ENCODE peak calls at places on chromosomes 3 and 15, in five cellular contexts. Q is cardiac muscle cell, O is astrocyte of the spinal cord, L is ascending aorta, M is cardiac fibroblast. F is an unnamed sample.

GRCh38 chr3:126519506-126520455 is 2.2 kb upstream of the UROC1 start:
- DNase-seq in O (no peak), M (no peak), Q (no peak), L (no peak), F (no peak)

GRCh38 chr3:50817756-50818518 is 143.2 kb downstream of the DOCK3 start:
- DNase-seq in Q (no peak), O (no peak), M (no peak), L (no peak), F (no peak)

GRCh38 chr15:27973886-27974285 is 125.2 kb downstream of the OCA2 start:
- DNase-seq in L (no peak), O (no peak), Q (no peak), M (no peak), F (no peak)

GRCh38 chr15:34065941-34066340 is 26.9 kb upstream of the AVEN start:
- DNase-seq in O (no peak), M (no peak), Q (no peak), L (no peak), F (no peak)

GRCh38 chr3:38369186-38369585 is 22.6 kb downstream of the XYLB start:
- DNase-seq in L (no peak), Q (no peak), O (no peak), M (no peak), F (no peak)

GRCh38 chr3:128080323-128080898 is 28.2 kb downstream of the SEC61A1 start:
- DNase-seq in M (peak), L (no peak), O (peak), Q (peak), F (peak)

GRCh38 chr15:82936966-82937647 is 15.4 kb downstream of the HOMER2 start:
- DNase-seq in Q (no peak), L (no peak), M (peak), O (no peak), F (no peak)

GRCh38 chr3:155386817-155387403 is 93.4 kb upstream of the STRIT1 start:
- DNase-seq in Q (no peak), M (no peak), O (no peak), L (no peak), F (no peak)

GRCh38 chr15:90351479-90352108 is 490 bp upstream of the ZNF774 start:
- DNase-seq in M (no peak), O (no peak), Q (no peak), L (no peak), F (no peak)

GRCh38 chr3:185362850-185363661 is at the start of gene MAP3K13:
- DNase-seq in O (peak), L (peak), M (peak), Q (peak), F (peak)

GRCh38 chr3:174169736-174170135 is 689.4 kb upstream of the NAALADL2 start:
- DNase-seq in M (no peak), L (no peak), Q (no peak), O (no peak), F (no peak)

GRCh38 chr3:196694202-196694638 is 17.8 kb downstream of the CEP19 start:
- DNase-seq in Q (peak), M (peak), L (no peak), O (no peak), F (peak)

GRCh38 chr15:29139072-29139471 is 130.6 kb downstream of the NSMCE3 start:
- DNase-seq in O (no peak), L (no peak), M (no peak), Q (no peak), F (no peak)

GRCh38 chr3:43048470-43048869 is 57.4 kb downstream of the POMGNT2 start:
- DNase-seq in L (no peak), Q (no peak), M (no peak), O (no peak), F (no peak)

GRCh38 chr3:54188176-54188791 is 65.9 kb downstream of the CACNA2D3 start:
- DNase-seq in L (no peak), Q (peak), O (peak), M (peak), F (peak)

GRCh38 chr15:90691982-90692773 is 25.0 kb upstream of the BLM start:
- DNase-seq in M (no peak), Q (no peak), L (no peak), O (no peak), F (no peak)

GRCh38 chr3:73235768-73236167 is 174.3 kb downstream of the EBLN2 start:
- DNase-seq in Q (no peak), L (no peak), M (no peak), O (no peak), F (no peak)

GRCh38 chr3:102529452-102529851 is 94.6 kb downstream of the ZPLD1 start:
- DNase-seq in L (no peak), O (peak), Q (peak), M (peak), F (no peak)

GRCh38 chr15:28929200-28929599 is 43.4 kb downstream of the APBA2 start:
- DNase-seq in M (no peak), O (no peak), L (no peak), Q (no peak), F (no peak)

GRCh38 chr3:16456784-16457415 is 56.6 kb downstream of the RFTN1 start:
- DNase-seq in M (peak), Q (peak), L (no peak), O (peak), F (peak)

GRCh38 chr15:89364741-89365450 is 30.3 kb upstream of the POLG start:
- DNase-seq in L (no peak), Q (no peak), O (no peak), M (no peak), F (no peak)

GRCh38 chr3:13258280-13258679 is 161.8 kb downstream of the NUP210 start:
- DNase-seq in Q (no peak), O (no peak), L (no peak), M (no peak), F (no peak)

GRCh38 chr3:114551770-114552526 is 258.1 kb downstream of the TIGIT start:
- DNase-seq in Q (peak), M (peak), O (peak), L (no peak), F (peak)

GRCh38 chr15:63332367-63333078 is 49.1 kb downstream of the CA12 start:
- DNase-seq in M (peak), Q (peak), L (no peak), O (peak), F (peak)

GRCh38 chr3:77055841-77056341 is 16.0 kb downstream of the ROBO2 start:
- DNase-seq in O (no peak), M (no peak), Q (no peak), L (no peak), F (no peak)

GRCh38 chr3:77051927-77052542 is 12.1 kb downstream of the ROBO2 start:
- DNase-seq in L (no peak), O (no peak), Q (no peak), M (no peak), F (peak)

GRCh38 chr3:77052733-77053680 is 13.1 kb downstream of the ROBO2 start:
- DNase-seq in L (no peak), M (no peak), O (no peak), Q (no peak), F (peak)

GRCh38 chr3:77048186-77048585 is 8.3 kb downstream of the ROBO2 start:
- DNase-seq in M (no peak), Q (no peak), O (no peak), L (no peak), F (no peak)

DNA sequence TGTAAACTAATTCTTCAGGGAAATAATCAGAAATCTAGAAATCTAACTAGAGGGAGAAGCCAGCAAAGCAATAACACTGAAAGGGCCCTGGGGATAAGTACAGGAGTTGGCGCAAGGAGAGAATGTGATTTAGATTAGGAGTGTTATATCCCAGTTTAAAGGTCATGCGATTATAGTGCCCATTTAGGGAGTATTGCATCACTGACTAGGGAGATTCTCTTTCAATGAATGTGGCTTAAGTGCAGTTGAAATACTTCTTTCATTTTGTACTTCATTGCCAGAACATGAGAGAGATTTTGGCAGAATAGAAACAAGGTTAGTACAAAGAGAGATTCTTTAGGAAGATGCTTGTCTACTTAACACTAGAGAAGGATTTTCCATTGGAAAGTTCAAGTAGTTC is 13.9 kb downstream of the ROBO2 start:
- DNase-seq in Q (no peak), L (no peak), O (no peak), M (no peak), F (peak)
- TF ChIP-seq CTCF in Q (no peak), L (no peak), O (no peak), M (no peak), F (no peak)

GRCh38 chr15:44195151-44195740 is at the start of gene FRMD5:
- DNase-seq in Q (peak), O (peak), L (peak), M (peak), F (peak)

GRCh38 chr15:44194397-44195150 is 497 bp downstream of the FRMD5 start:
- DNase-seq in O (peak), L (no peak), M (peak), Q (peak), F (peak)

GRCh38 chr15:44188810-44189209 is 6.3 kb downstream of the FRMD5 start:
- DNase-seq in M (no peak), O (no peak), L (no peak), Q (no peak), F (no peak)

GRCh38 chr15:44199393-44199792 is 4.3 kb upstream of the FRMD5 start:
- DNase-seq in O (no peak), L (no peak), Q (no peak), M (no peak), F (no peak)

DNA sequence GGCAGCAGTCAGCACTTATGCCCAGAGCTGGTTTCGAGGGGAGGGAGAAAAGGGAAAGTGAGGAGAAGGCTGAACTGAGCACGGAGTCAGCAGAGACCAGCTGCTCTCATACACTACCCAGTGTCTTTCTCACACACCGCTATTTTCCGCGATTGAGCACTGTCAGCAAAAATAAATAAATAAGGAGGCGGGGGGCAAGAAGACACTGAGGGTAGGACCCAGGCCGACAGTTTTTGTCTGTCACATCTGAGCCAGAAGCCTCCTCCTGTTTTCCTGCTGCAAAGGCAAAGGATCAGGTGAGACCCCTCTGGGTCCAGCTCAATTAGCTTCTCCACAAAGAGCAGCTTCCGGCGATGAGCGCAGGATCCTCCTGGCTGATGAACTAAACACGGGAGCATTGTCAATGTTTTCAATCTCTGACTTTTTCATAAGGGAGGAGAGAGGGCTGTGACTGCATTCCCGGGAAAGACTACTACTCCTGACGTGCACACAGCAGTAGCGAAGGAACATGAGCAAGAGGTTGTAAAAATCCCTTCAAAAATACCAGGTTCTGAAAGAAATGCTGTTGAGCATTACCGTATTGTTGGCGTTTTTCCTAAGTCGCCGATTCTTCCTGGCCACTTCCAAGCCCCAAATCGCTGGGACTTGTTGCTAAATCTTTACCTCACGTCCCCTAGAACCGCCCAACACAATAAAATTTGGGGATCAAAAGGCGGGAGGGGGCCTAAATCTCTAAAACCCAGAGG is 1.2 kb downstream of the FRMD5 start:
- DNase-seq in Q (peak), O (peak), M (peak), L (no peak), F (peak)
- H3K4me3 ChIP-seq in Q (peak), O (peak), M (peak), L (peak), F (peak)

DNA sequence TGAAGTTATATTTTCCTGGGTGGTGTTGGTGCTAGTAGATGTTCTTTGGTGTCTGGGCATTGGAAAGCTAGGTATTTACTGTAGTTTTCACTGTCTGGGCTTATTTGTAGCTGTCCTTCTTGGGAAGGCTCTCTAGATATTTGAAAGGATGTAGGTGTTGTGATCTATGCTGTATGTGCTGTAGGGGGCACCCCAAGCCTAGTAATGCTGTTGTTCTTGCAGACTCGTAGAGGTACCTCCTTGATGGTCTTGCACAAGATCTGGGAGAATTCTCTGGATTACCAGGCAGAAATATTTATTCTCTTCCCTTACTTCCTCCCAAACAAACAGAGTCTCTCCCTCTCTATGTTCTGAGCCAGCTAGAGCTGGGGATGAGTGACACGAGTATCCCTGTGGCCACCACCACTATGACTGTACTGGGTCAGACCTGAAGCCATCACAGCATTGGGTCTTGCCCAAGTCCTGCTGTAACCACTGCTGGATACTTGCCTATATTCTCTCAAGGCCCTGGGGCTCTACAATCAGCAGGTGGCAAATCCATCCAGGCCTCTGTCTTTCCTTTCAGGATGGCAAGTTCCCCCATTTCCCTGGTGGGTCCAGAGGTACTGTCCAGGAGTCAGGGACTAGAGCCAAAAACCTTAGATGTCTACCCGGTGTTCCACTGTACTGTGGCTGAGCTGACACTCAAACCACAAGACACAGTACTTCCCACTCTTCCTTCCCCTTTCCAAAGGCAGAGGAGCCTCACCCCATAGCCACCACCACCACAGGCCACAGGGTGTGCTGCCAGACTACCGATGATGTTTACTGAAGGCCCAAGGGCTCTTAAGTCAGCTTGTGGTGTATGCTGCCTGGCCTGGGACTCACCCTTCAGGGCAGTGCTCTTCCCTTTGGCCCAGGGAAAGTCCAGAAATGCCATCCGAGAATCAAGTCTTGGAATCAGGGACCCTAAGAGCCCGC is 195.2 kb upstream of the DPPA4 start:
- DNase-seq in L (no peak), O (peak), M (peak), Q (peak), F (peak)
- TF ChIP-seq CTCF in L (peak), O (peak), M (peak), Q (peak), F (peak)

GRCh38 chr3:170350515-170351413 is 6.8 kb upstream of the SKIL start:
- DNase-seq in L (no peak), M (no peak), Q (no peak), O (no peak), F (no peak)
- H3K4me3 ChIP-seq in L (no peak), M (no peak), Q (no peak), O (no peak), F (no peak)

DNA sequence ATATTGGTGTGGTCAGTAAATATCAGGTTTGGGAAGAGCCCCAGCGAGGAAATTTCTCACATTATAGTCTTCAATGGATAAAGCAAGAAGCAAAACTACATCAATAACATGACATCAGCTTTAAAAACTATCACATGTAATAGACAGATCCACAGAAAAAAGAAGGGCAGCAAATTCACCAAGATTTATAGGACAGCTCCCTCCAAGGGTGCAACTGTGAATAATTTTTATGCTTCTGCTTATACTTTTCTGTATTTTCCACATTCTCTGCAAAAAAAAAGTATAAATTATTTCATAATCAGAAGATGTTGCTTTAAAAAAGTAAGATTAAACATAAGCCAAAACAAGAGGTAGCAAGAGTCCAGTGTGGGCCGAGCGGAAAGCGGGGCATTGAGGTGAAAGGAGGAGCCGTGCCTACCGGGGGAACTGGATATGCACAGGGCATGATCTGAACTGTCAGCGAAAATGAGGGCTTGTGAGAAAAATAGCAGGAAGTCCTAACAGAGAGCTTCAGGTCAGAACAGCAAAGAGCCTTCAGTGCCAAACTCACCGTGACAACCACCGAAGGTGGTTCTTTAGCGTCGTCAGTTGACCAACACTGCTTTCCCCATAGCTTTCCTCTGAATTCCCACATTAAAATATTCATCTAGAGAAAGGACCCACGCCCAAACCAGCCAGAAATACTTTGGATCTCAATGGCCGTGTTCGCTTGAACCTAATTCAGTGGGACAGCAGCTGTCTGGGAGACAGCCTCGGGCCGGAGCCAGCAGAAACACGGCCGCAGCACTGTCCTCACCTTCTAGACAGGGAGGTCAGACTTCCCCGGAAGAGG is 59.9 kb downstream of the FAM174B start:
- DNase-seq in O (no peak), M (no peak), L (no peak), Q (no peak), F (no peak)
- TF ChIP-seq CTCF in O (no peak), M (no peak), L (no peak), Q (no peak), F (no peak)

DNA sequence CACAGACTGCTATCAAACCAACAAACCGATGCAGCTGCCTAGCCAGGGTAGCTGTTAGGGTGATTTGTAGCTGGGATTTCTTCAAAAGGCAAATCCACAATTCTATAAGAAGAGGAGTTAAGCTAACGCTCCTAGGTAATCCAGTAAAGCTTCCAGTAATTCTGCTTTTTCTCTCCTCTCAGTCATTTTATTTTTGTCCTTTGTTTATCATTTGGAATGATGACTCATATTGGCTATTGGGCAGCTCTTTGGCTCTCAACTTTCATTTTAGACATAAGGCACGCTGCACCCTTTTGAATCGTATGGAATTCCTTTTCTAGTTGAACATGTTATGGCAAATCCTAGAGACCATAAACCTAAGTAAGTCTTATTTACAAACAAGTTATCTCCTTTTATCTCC is 53.2 kb upstream of the PPARG start:
- DNase-seq in L (no peak), M (peak), O (peak), Q (peak), F (no peak)
- H3K4me3 ChIP-seq in L (peak), M (no peak), O (no peak), Q (no peak), F (no peak)

F was measured in foreskin fibroblast.